ENCODE peak calls at places on chromosome 17, in six cellular contexts. O, T, Q, D, W and A are unnamed samples.

GRCh38 chr17:77609553-77610517 is 348.7 kb upstream of the TNRC6C start:
- DNase-seq in W (no peak), Q (peak; percentile 53), O (peak; percentile 93), T (no peak), D (no peak), A (no peak)

GRCh38 chr17:75645889-75646625 is 12.8 kb downstream of the SMIM5 start:
- DNase-seq in O (no peak), T (no peak), D (no peak), W (peak; percentile 85), Q (no peak), A (peak; percentile 72)

GRCh38 chr17:78358538-78359215 is 1.2 kb downstream of the SOCS3 start:
- DNase-seq in O (peak; percentile 63), W (no peak), D (no peak), Q (no peak), T (no peak), A (no peak)

GRCh38 chr17:68733241-68734176 is 132.3 kb upstream of the FAM20A start:
- DNase-seq in D (no peak), W (no peak), Q (no peak), T (peak; percentile 13), O (no peak), A (no peak)

GRCh38 chr17:5019475-5019956 is 15.7 kb downstream of the SLC52A1 start:
- DNase-seq in O (peak; percentile 36), T (no peak), W (no peak), Q (peak; percentile 49), D (no peak), A (no peak)

GRCh38 chr17:5819921-5820685 is 235.8 kb upstream of the NLRP1 start:
- DNase-seq in W (no peak), Q (no peak), D (no peak), T (no peak), O (no peak), A (no peak)

GRCh38 chr17:48575673-48576478 is 2.3 kb downstream of the HOXB4 start:
- DNase-seq in W (no peak), T (no peak), Q (no peak), D (no peak), O (no peak), A (no peak)

GRCh38 chr17:57715981-57716380 is 29.1 kb downstream of the CCDC182 start:
- DNase-seq in Q (no peak), W (no peak), O (no peak), D (no peak), T (no peak), A (no peak)

GRCh38 chr17:80612997-80613731 is 68.5 kb downstream of the RPTOR start:
- DNase-seq in T (no peak), D (no peak), Q (peak; percentile 66), W (no peak), O (no peak), A (no peak)

GRCh38 chr17:73290399-73291259 is 21.2 kb downstream of the CDC42EP4 start:
- DNase-seq in D (no peak), W (no peak), O (peak; percentile 17), T (no peak), Q (no peak), A (no peak)

GRCh38 chr17:59620518-59621259 is 994 bp downstream of the CLTC start:
- DNase-seq in Q (peak; percentile 67), O (peak; percentile 78), D (peak; percentile 37), W (peak; percentile 40), T (peak; percentile 50), A (no peak)

GRCh38 chr17:78979780-78980623 is at the start of gene LGALS3BP:
- DNase-seq in D (peak; percentile 81), W (peak; percentile 87), T (peak; percentile 99), Q (no peak), O (peak; percentile 55), A (peak; percentile 59)

GRCh38 chr17:15441315-15441714 is 26.1 kb downstream of the CDRT4 start:
- DNase-seq in W (no peak), T (no peak), O (no peak), Q (no peak), D (no peak), A (no peak)

GRCh38 chr17:64240741-64241347 is 22.2 kb downstream of the TEX2 start:
- DNase-seq in Q (no peak), W (no peak), D (no peak), T (peak; percentile 74), O (no peak), A (peak; percentile 18)

GRCh38 chr17:74566132-74566753 is 1.1 kb downstream of the CD300H start:
- DNase-seq in T (peak; percentile 65), D (peak; percentile 42), O (peak; percentile 27), W (peak; percentile 22), Q (peak; percentile 56), A (no peak)

GRCh38 chr17:66809408-66809807 is 25.5 kb upstream of the CACNG5 start:
- DNase-seq in T (no peak), O (no peak), D (no peak), Q (no peak), W (no peak), A (no peak)

GRCh38 chr17:68344701-68345136 is 53.4 kb downstream of the ARSG start:
- DNase-seq in W (no peak), D (no peak), O (peak; percentile 80), Q (no peak), T (no peak), A (no peak)

GRCh38 chr17:21239680-21240374 is 13.4 kb downstream of the NATD1 start:
- DNase-seq in O (peak; percentile 36), Q (peak; percentile 37), W (no peak), T (no peak), D (peak; percentile 54), A (no peak)

GRCh38 chr17:65888649-65889048 is 303.3 kb downstream of the CEP112 start:
- DNase-seq in D (no peak), W (no peak), O (no peak), Q (no peak), T (no peak), A (no peak)

GRCh38 chr17:57554826-57555635 is 190.1 kb downstream of the CCDC182 start:
- DNase-seq in T (peak; percentile 67), W (no peak), O (no peak), D (no peak), Q (no peak), A (no peak)